ENCODE peak calls at places on chromosome 17, in six cellular contexts. N, P, G, C, X and Y are unnamed samples.

GRCh38 chr17:61478026-61478789 is 26.0 kb downstream of the TBX4 start:
- DNase-seq in P (no peak), X (no peak), C (no peak), N (no peak), G (no peak), Y (no peak)

GRCh38 chr17:75518983-75519540 is 2.7 kb downstream of the TSEN54 start:
- DNase-seq in X (no peak), P (no peak), G (no peak), C (no peak), N (no peak), Y (no peak)

GRCh38 chr17:263773-264172 is 82.3 kb upstream of the DOC2B start:
- DNase-seq in G (peak), P (no peak), C (no peak), X (no peak), N (no peak), Y (no peak)

GRCh38 chr17:77555741-77556291 is 402.7 kb upstream of the TNRC6C start:
- DNase-seq in N (peak), X (no peak), G (no peak), P (no peak), C (no peak), Y (peak)

GRCh38 chr17:42361781-42362186 is 26.5 kb downstream of the STAT3 start:
- DNase-seq in G (no peak), P (no peak), X (no peak), N (no peak), C (no peak), Y (no peak)

GRCh38 chr17:14506364-14506763 is 205.5 kb downstream of the HS3ST3B1 start:
- DNase-seq in X (no peak), N (no peak), G (no peak), P (no peak), C (no peak), Y (no peak)

GRCh38 chr17:49090885-49091594 is 41.5 kb upstream of the B4GALNT2 start:
- DNase-seq in C (no peak), P (no peak), X (no peak), N (no peak), G (no peak), Y (no peak)

GRCh38 chr17:78677303-78678219 is 100.4 kb upstream of the DNAH17 start:
- DNase-seq in X (no peak), G (peak), C (no peak), P (no peak), N (no peak), Y (no peak)

GRCh38 chr17:7712111-7712771 is 5.3 kb upstream of the DNAH2 start:
- DNase-seq in N (no peak), G (no peak), X (no peak), C (no peak), P (no peak), Y (no peak)

GRCh38 chr17:15655162-15655561 is 28.9 kb downstream of the TRIM16 start:
- DNase-seq in X (no peak), C (no peak), P (no peak), N (no peak), G (no peak), Y (no peak)

GRCh38 chr17:79892457-79893236 is 53.4 kb upstream of the CBX4 start:
- DNase-seq in X (no peak), G (no peak), C (no peak), P (no peak), N (no peak), Y (no peak)

GRCh38 chr17:40779181-40779909 is 3.0 kb downstream of the KRT27 start:
- DNase-seq in P (no peak), N (no peak), X (no peak), G (no peak), C (no peak), Y (no peak)

GRCh38 chr17:29357821-29358232 is 32.3 kb upstream of the TAOK1 start:
- DNase-seq in P (no peak), N (no peak), X (no peak), C (no peak), G (no peak), Y (no peak)